ENCODE peak calls at places on chromosomes 1 and 21, in six cellular contexts. X, H, M, F, J and D are unnamed samples.

GRCh38 chr1:182235604-182235951 is 156.0 kb downstream of the GLUL start:
- DNase-seq in H (no peak), F (no peak), M (no peak), X (no peak), J (no peak), D (no peak)

GRCh38 chr1:55827350-55827749 is 612.2 kb upstream of the USP24 start:
- DNase-seq in H (no peak), J (peak), M (no peak), X (peak), F (no peak), D (no peak)

GRCh38 chr1:69451196-69451595 is 116.5 kb upstream of the LRRC7 start:
- DNase-seq in X (no peak), J (no peak), H (no peak), M (no peak), F (no peak), D (no peak)

GRCh38 chr21:38965910-38966504 is 160.3 kb downstream of the ETS2 start:
- DNase-seq in X (peak), M (peak), F (no peak), J (peak), H (no peak), D (no peak)

GRCh38 chr21:31892686-31893085 is 19.9 kb downstream of the HUNK start:
- DNase-seq in M (no peak), H (no peak), X (no peak), F (no peak), J (no peak), D (no peak)

GRCh38 chr1:197224160-197224559 is 43.9 kb upstream of the CRB1 start:
- DNase-seq in J (no peak), M (no peak), X (no peak), F (no peak), H (no peak), D (no peak)

GRCh38 chr1:53110370-53111072 is 31.9 kb downstream of the SLC1A7 start:
- DNase-seq in J (no peak), H (no peak), M (no peak), F (no peak), X (peak), D (no peak)

GRCh38 chr1:2788506-2789163 is 12.9 kb downstream of the TTC34 start:
- DNase-seq in J (no peak), X (peak), F (no peak), H (no peak), M (no peak), D (no peak)

GRCh38 chr1:201276891-201277290 is 6.4 kb upstream of the PKP1 start:
- DNase-seq in H (no peak), F (no peak), X (no peak), M (no peak), J (no peak), D (no peak)

GRCh38 chr21:32641715-32642698 is 29.8 kb upstream of the CFAP298 start:
- DNase-seq in H (no peak), F (no peak), J (no peak), X (no peak), M (no peak), D (no peak)

GRCh38 chr1:1085171-1085841 is 11.2 kb upstream of the RNF223 start:
- DNase-seq in F (no peak), H (no peak), M (peak), J (no peak), X (peak), D (no peak)

GRCh38 chr21:41958886-41959563 is 5.2 kb upstream of the C2CD2 start:
- DNase-seq in H (no peak), F (no peak), X (no peak), J (no peak), M (no peak), D (no peak)

GRCh38 chr1:38270241-38270871 is 223.8 kb upstream of the POU3F1 start:
- DNase-seq in J (no peak), H (no peak), F (no peak), X (no peak), M (no peak), D (peak)

DNA sequence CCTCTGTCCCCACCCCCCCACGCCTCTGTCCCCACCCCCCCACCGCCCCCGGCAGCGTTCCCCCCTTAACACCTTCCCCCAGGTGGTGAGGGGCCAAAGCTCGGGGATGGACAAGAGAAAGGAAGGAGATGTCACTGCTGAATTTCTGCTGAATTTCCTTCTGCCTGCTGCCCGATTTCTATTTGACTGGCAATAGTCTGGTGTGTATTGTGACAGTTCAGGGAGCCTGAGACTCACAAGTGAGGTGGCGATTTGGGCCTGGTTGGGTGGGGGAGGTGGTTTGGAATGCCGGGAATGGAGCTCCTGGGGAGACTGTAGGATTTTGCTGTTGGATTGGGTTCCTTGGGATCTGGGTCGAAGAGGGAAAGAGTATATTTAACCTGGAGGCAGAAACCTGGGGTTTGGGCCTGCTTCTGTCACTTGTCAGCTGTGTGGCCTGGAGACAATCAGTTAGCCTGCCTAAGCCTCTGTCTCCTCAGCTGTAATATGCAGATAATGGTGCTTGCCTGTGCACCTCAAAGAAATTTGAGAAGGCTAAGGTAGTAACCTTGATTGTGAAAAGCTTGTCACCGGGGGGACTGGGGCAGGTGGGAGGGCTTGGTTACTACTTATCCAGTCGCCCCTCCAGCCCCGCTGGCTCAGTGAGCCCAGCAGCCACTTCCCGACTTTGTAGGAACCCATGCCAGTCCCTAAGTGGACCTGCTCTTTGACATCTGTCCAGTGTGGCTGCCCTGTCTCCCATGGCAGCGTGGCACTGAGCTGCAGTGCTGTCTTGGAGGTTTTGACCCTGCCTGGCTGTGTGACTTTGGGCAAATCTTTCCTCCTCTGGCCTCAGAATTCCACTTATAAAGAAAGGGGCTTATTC is 7.7 kb upstream of the LMNA start:
- DNase-seq in X (no peak), M (no peak), F (no peak), J (peak), H (no peak), D (peak)
- TF ChIP-seq EP300 in X (no peak), M (no peak), F (no peak), J (no peak), H (no peak), D (peak)

DNA sequence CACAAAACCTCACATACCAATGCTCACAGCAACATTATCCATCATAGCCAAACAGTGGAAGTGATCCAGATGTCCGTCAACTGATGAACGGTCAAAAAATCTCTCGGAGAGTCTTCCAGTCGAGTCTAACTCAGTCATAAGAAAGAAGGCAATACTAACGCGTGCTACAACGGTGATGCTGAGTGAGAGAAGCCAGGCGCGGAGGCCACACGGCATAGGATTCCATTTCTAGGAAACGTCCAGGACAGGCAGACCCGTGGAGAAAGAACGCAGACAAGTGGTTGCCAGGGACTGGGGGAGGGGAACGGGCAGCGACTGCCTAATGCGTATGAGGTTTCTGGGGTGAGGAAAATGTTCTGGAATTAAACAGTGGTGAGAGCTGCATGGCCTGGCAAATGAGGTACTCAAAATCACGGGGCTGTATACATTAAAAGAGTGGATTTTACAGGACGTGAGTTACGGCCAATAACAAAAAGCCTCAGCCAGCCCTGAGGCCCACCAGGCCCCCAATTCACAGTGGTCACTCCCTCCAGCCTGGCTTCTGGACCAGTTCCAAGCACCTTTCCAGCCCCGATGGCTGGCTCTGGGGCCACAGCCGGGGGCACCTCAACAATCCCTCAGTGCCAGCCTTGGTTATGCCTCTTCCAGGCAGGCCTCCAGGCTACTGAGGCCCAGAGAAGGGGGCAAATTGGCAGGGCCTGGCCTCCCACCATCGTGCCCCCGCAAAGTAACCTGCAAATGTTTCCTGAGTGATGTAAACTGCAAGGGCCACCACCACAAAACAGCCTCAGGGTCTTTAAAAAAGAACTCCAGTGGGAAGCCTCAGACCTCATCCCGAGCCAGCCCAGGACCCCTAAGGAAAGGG is 3.4 kb downstream of the WNT9A start:
- DNase-seq in X (peak), J (no peak), M (peak), F (no peak), H (peak), D (no peak)
- TF ChIP-seq EP300 in X (peak), J (no peak), M (peak), F (peak), H (peak), D (no peak)

DNA sequence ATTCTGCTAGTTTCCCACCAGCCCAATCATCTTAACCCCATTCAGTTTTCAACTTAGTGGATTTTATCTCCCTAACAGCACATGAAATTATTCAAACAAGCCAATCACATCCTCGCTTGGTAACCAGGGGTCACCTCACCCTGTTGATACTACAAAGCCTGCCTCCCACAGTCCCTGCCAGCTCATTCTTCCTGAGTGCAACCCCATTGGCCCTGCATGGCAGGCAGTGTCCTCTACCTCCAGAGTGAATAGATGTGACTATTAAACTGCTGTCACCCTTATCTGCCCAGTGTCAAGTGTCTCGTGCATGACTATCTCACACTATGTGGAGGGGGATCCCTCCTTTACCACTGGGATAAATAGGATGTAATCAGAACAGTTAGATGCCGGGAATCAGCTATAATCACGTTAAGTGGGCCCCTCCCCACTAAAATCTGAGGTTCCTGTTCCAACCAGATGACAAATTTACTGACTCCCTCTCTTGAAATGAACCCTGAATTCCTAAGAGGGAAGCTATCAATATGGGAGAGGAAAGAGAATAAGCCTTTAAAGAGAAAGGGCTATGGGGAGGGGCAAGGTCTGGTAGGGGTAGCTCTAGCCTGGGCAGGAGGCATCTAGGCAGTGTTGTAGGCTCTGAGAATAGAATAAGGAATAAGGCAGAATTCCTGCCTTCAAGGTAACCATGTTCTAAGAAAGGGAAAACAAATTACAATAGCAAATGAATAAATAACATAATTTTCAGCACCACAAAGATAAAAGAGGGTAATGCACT is 155.9 kb downstream of the SLC30A10 start:
- DNase-seq in H (no peak), F (no peak), J (no peak), M (no peak), X (no peak), D (no peak)
- TF ChIP-seq EP300 in H (no peak), F (no peak), J (no peak), M (no peak), X (no peak), D (no peak)

DNA sequence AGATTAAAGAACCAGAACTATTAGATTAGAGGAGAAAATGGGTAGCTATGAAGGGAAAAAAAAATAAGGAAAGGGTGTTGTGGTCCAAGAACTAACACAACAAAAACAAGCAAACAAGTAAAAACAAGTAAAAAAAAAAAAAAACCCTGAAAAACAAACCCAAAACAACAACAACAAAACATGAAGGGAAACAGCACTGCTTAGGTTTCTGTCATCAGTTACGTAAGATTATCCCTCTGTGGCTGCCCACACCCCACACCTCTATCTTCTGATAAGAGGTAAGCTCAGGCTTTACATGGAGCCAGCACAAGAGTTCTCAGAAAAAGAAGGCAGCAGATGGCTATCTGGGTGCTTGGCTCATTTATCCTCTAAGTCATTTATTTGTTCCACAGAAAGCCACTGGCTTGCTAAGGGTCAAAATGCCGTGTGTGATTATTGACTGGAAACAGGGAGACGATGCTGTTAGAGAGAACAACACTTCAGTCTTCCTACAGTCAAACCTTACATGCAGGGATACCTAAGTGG is 57.5 kb downstream of the KIAA0319L start:
- DNase-seq in F (no peak), X (peak), J (no peak), M (no peak), H (no peak), D (no peak)
- TF ChIP-seq EP300 in F (no peak), X (no peak), J (no peak), M (no peak), H (no peak), D (no peak)

DNA sequence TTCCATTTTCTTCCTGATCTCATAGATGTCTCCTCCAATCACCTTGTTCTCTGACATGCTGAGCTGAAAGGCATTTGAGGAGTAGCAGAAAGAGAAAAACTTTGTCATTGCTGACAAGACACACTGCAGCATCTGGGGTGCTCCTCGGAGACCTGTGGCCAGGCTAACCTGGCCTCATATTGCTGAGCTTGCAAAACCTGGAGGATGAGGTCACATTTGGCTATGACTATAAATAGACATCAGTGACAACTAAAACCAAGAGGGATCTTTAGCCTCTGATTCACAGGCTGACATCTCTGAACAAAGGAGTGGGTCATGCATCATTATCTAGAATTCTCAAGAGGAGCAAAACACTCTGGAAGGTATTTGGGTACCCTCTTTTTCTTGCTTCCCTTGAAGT is 83.7 kb downstream of the PROX1 start:
- DNase-seq in F (no peak), M (no peak), H (no peak), X (no peak), J (no peak), D (no peak)
- TF ChIP-seq EP300 in F (no peak), M (no peak), H (no peak), X (no peak), J (no peak), D (no peak)

DNA sequence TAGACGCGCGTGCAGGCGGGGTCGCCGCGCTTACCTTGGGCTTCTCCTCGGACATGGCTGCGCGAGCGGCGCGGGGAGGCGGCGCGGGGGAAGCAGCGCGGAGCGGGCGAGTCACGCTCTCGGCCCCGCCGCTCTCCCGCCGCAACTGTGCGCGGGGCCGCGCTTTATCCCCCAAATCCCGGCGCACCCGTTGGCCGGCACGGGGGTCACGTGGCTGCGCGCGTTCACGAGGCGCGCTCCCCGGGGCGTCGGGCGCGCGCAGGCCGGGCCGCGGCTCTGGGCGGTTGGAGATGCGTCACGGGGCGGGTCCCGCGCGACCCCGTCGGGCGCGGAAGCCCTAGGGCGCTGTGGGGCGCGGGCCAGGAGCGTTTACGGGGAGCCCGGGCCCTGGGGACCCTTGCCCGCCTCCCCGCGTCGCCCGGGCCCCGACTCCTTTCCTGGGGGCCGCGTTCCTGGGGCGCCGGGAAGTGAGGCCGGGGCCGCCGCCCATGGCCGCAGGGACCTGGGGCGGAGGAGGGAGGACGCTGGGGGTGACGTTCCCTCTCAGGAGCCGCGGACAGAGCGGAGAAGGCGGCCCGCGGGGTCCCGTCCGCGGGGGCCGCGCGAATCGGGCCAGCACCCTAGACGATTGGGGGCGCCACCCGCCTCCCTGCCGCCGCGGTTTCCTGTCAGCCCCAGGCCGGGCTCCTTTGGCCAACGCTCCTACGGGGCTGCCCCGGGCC is at the start of gene SUMO3:
- DNase-seq in F (no peak), J (peak), M (peak), X (peak), H (peak), D (peak)
- TF ChIP-seq EP300 in F (no peak), J (no peak), M (no peak), X (no peak), H (peak), D (no peak)

GRCh38 chr1:95023399-95024050 is 49.2 kb downstream of the ALG14 start:
- DNase-seq in X (no peak), J (peak), M (no peak), F (peak), H (no peak), D (no peak)
- TF ChIP-seq EP300 in X (no peak), J (no peak), M (no peak), F (no peak), H (peak), D (no peak)

GRCh38 chr1:108140177-108140576 is 60.0 kb downstream of the SLC25A24 start:
- DNase-seq in H (no peak), F (no peak), J (no peak), M (no peak), X (no peak), D (no peak)
- TF ChIP-seq EP300 in H (no peak), F (no peak), J (no peak), M (no peak), X (no peak), D (no peak)

GRCh38 chr1:64871256-64871655 is 95.1 kb downstream of the JAK1 start:
- DNase-seq in M (no peak), H (no peak), F (no peak), X (no peak), J (no peak), D (no peak)

GRCh38 chr1:64874664-64875063 is 91.7 kb downstream of the JAK1 start:
- DNase-seq in M (no peak), F (no peak), J (no peak), X (no peak), H (no peak), D (no peak)

GRCh38 chr1:64875101-64875500 is 91.2 kb downstream of the JAK1 start:
- DNase-seq in X (no peak), F (no peak), M (no peak), J (no peak), H (no peak), D (no peak)

GRCh38 chr1:64875606-64876005 is 90.7 kb downstream of the JAK1 start:
- DNase-seq in X (no peak), H (no peak), F (no peak), M (no peak), J (no peak), D (no peak)

DNA sequence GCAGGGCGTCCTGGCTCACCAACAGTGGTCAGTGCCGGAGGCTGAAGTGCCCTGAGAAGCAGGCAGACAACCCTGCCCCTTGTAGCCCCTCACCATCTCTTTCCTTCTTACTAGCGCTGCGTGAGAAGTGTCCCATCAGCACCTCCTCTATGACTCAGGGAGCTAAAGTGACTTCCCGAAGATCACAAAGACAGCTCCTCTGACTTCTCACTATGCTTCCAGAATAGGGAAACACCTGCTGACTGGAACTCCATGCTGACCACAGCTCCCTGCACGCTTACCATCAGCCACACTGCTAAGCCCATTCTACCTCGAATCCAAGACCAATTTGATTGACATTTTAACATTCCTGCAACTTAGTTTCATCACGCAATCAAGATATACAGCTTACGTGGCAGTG is 92.8 kb downstream of the JAK1 start:
- DNase-seq in J (no peak), H (no peak), X (no peak), F (no peak), M (no peak), D (no peak)
- TF ChIP-seq EP300 in J (no peak), H (no peak), X (no peak), F (no peak), M (no peak), D (no peak)